ENCODE peak calls at places on chromosome 1, in nine cellular contexts. X is dorsolateral prefrontal cortex; U is nucleus accumbens; S is activated CD4-positive, alpha-beta T cell treated with anti-CD3 and anti-CD28 coated beads for 1 hour; Z is upper lobe of right lung; M is hepatocyte; N is GM13977; O is KG1; V is mucosa of gallbladder. Y is an unnamed sample.

GRCh38 chr1:55054396-55054795 is 15.0 kb downstream of the PCSK9 start:
- DNase-seq in X (no peak), U (no peak), S (no peak), Z (no peak), M (no peak), N (no peak), O (no peak), V (no peak), Y (no peak)

GRCh38 chr1:56418047-56418680 is 161.2 kb downstream of the PLPP3 start:
- DNase-seq in X (no peak), U (no peak), S (no peak), Z (no peak), M (no peak), N (no peak), O (no peak), V (no peak), Y (no peak)

GRCh38 chr1:203461717-203462116 is 13.9 kb upstream of the PRELP start:
- DNase-seq in X (no peak), U (no peak), S (no peak), Z (no peak), M (no peak), N (no peak), O (no peak), V (no peak), Y (peak)

GRCh38 chr1:32335619-32335950 is 448 bp downstream of the MARCKSL1 start:
- DNase-seq in X (no peak), U (no peak), S (no peak), Z (no peak), M (no peak), N (peak), O (no peak), V (no peak), Y (no peak)

GRCh38 chr1:178324003-178324402 is 172.8 kb downstream of the CLEC20A start:
- DNase-seq in X (no peak), U (no peak), S (no peak), Z (no peak), M (no peak), N (no peak), O (no peak), V (no peak), Y (no peak)

GRCh38 chr1:24108334-24109165 is 3.4 kb downstream of the MYOM3 start:
- DNase-seq in X (no peak), U (no peak), S (no peak), Z (peak), M (peak), N (no peak), O (no peak), V (no peak), Y (no peak)

GRCh38 chr1:179929955-179930798 is 24.4 kb upstream of the CEP350 start:
- DNase-seq in X (no peak), U (no peak), S (no peak), Z (no peak), M (peak), N (no peak), O (no peak), V (no peak), Y (no peak)

GRCh38 chr1:110728388-110728787 is 53.6 kb upstream of the KCNA3 start:
- DNase-seq in X (no peak), U (no peak), S (no peak), Z (no peak), M (no peak), N (no peak), O (no peak), V (no peak), Y (no peak)

GRCh38 chr1:2206813-2207488 is 12.4 kb upstream of the FAAP20 start:
- DNase-seq in X (no peak), U (no peak), S (no peak), Z (peak), M (no peak), N (no peak), O (no peak), V (no peak), Y (no peak)

GRCh38 chr1:18058522-18058921 is 49.1 kb upstream of the IGSF21 start:
- DNase-seq in X (no peak), U (no peak), S (no peak), Z (no peak), M (no peak), N (no peak), O (no peak), V (no peak), Y (no peak)

GRCh38 chr1:57162607-57163235 is 196.9 kb upstream of the C8B start:
- DNase-seq in X (peak), U (no peak), S (no peak), Z (no peak), M (no peak), N (no peak), O (no peak), V (no peak), Y (no peak)

GRCh38 chr1:7159116-7159781 is 374.0 kb downstream of the CAMTA1 start:
- DNase-seq in X (no peak), U (no peak), S (no peak), Z (no peak), M (no peak), N (no peak), O (no peak), V (no peak), Y (no peak)

GRCh38 chr1:201889092-201889968 is 632 bp downstream of the SHISA4 start:
- DNase-seq in X (no peak), U (no peak), S (no peak), Z (no peak), M (no peak), N (peak), O (no peak), V (no peak), Y (no peak)

GRCh38 chr1:47804127-47804526 is 193.1 kb downstream of the TRABD2B start:
- DNase-seq in X (no peak), U (no peak), S (no peak), Z (no peak), M (no peak), N (no peak), O (no peak), V (no peak), Y (no peak)